ENCODE peak calls at places on chromosomes 7 and 10, in four cellular contexts. J is heart right ventricle; D is AG04450; X is activated CD8-positive, alpha-beta memory T cell treated with anti-CD3 and anti-CD28 coated beads, Interleukin-2, amount 50 U/mL, for 48 hours. R is an unnamed sample.
A peak's percentile ranks its signal among the peaks of the same experiment; 100 is the strongest.

GRCh38 chr7:134870156-134870555 is 90.7 kb downstream of the CALD1 start:
- DNase-seq in X (no peak), D (no peak), J (no peak), R (no peak)

GRCh38 chr7:157009778-157010587 is 480 bp downstream of the MNX1 start:
- DNase-seq in X (no peak), J (no peak), D (no peak), R (no peak)

GRCh38 chr7:76155938-76156337 is 45.8 kb upstream of the SRRM3 start:
- DNase-seq in J (peak; percentile 37), D (no peak), X (no peak), R (no peak)

GRCh38 chr10:9781681-9782080 is 1236.0 kb upstream of the CELF2 start:
- DNase-seq in D (peak; percentile 7), J (no peak), X (no peak), R (no peak)

GRCh38 chr10:35004651-35005050 is 85.5 kb downstream of the CUL2 start:
- DNase-seq in J (no peak), D (no peak), X (no peak), R (no peak)

GRCh38 chr7:122528879-122529481 is 169.9 kb downstream of the RNF133 start:
- DNase-seq in J (no peak), D (no peak), X (no peak), R (peak; percentile 10)

GRCh38 chr10:6014241-6014761 is 37.0 kb upstream of the IL15RA start:
- DNase-seq in X (no peak), J (no peak), D (no peak), R (no peak)

GRCh38 chr7:3805151-3805550 is 504.1 kb downstream of the SDK1 start:
- DNase-seq in X (no peak), J (no peak), D (no peak), R (no peak)

GRCh38 chr7:569071-569855 is 49.6 kb upstream of the PDGFA start:
- DNase-seq in D (no peak), J (no peak), X (no peak), R (no peak)

GRCh38 chr7:18357691-18358090 is 137.9 kb upstream of the HDAC9 start:
- DNase-seq in X (no peak), J (no peak), D (no peak), R (no peak)

GRCh38 chr7:28347462-28347861 is 64.9 kb upstream of the CREB5 start:
- DNase-seq in J (no peak), X (no peak), D (peak; percentile 55), R (no peak)

GRCh38 chr10:29598861-29599311 is 35.9 kb downstream of the SVIL start:
- DNase-seq in X (no peak), D (peak; percentile 37), J (no peak), R (no peak)

GRCh38 chr10:3992374-3993178 is 207.6 kb upstream of the KLF6 start:
- DNase-seq in X (no peak), D (no peak), J (no peak), R (no peak)

GRCh38 chr10:60846173-60846572 is 67.9 kb downstream of the CDK1 start:
- DNase-seq in J (no peak), X (no peak), D (peak; percentile 41), R (no peak)

GRCh38 chr7:90211391-90212148 is at the start of gene STEAP2:
- DNase-seq in D (peak; percentile 73), X (peak; percentile 71), J (peak; percentile 89), R (peak; percentile 61)

GRCh38 chr10:29370612-29371092 is 81.8 kb downstream of the LYZL1 start:
- DNase-seq in J (no peak), X (no peak), D (no peak), R (no peak)

GRCh38 chr10:96395931-96396877 is 37.4 kb upstream of the OPALIN start:
- DNase-seq in X (peak; percentile 72), J (peak; percentile 65), D (peak; percentile 33), R (peak; percentile 49)